ENCODE peak calls at places on chromosomes 7 and 10, in eight cellular contexts. S, R, V, Q, H, B, Z and Y are unnamed samples.

GRCh38 chr7:84611391-84611790 is 416.8 kb upstream of the SEMA3A start:
- DNase-seq in S (no peak), R (no peak), V (no peak), Q (no peak), H (no peak), B (no peak), Z (no peak), Y (no peak)

GRCh38 chr10:115129752-115130151 is 36.6 kb downstream of the ATRNL1 start:
- DNase-seq in S (no peak), R (peak; percentile 14), V (peak; percentile 50), Q (no peak), H (no peak), B (no peak), Z (peak; percentile 52), Y (no peak)

GRCh38 chr10:3975016-3975415 is 190.0 kb upstream of the KLF6 start:
- DNase-seq in S (no peak), R (no peak), V (no peak), Q (no peak), H (no peak), B (no peak), Z (no peak), Y (no peak)

GRCh38 chr7:108358553-108358952 is 97.7 kb downstream of the NRCAM start:
- DNase-seq in S (no peak), R (peak; percentile 60), V (peak; percentile 84), Q (no peak), H (no peak), B (peak; percentile 94), Z (peak; percentile 71), Y (no peak)

GRCh38 chr10:125811251-125811650 is 11.8 kb downstream of the UROS start:
- DNase-seq in S (no peak), R (peak; percentile 73), V (no peak), Q (no peak), H (no peak), B (no peak), Z (peak; percentile 16), Y (no peak)

GRCh38 chr10:73837072-73837471 is 25.7 kb upstream of the NDST2 start:
- DNase-seq in S (no peak), R (peak; percentile 79), V (peak; percentile 20), Q (no peak), H (no peak), B (no peak), Z (no peak), Y (no peak)

GRCh38 chr7:116786791-116787443 is 75.5 kb upstream of the CAPZA2 start:
- DNase-seq in S (no peak), R (no peak), V (peak; percentile 40), Q (no peak), H (no peak), B (no peak), Z (peak; percentile 68), Y (no peak)

GRCh38 chr7:116583653-116584052 is 58.8 kb downstream of the CAV1 start:
- DNase-seq in S (no peak), R (no peak), V (peak; percentile 33), Q (no peak), H (no peak), B (no peak), Z (peak; percentile 63), Y (no peak)